ENCODE peak calls at places on chromosomes 3 and 15, in ten cellular contexts. P is GDM1; V is MG63; U is cortex of kidney; M is activated CD8-positive, alpha-beta memory T cell treated with anti-CD3 and anti-CD28 coated beads, Interleukin-2, amount 50 U/mL, for 48 hours; W is left ventricle myocardium superior; G is DMS 273 treated with DMSO at 0.1 percent for 48 hours; O is OCI-LY7; I is Caki2; D is brain microvascular endothelial cell. B is an unnamed sample.

GRCh38 chr15:41727143-41727542 is 47.1 kb upstream of the MAPKBP1 start:
- DNase-seq in M (no peak), I (no peak), V (no peak), P (no peak), G (no peak), W (no peak), U (no peak), O (no peak), D (peak; percentile 37), B (peak; percentile 5)

GRCh38 chr3:42451546-42452230 is 41.3 kb upstream of the LYZL4 start:
- DNase-seq in V (peak; percentile 2), P (no peak), U (no peak), D (no peak), M (no peak), O (no peak), G (no peak), I (no peak), W (peak; percentile 32), B (no peak)

GRCh38 chr3:63656791-63657190 is 4.3 kb downstream of the SNTN start:
- DNase-seq in U (no peak), O (no peak), V (no peak), G (no peak), P (no peak), M (no peak), W (no peak), I (no peak), D (peak; percentile 81), B (peak; percentile 77)

GRCh38 chr3:174439621-174440349 is 419.3 kb upstream of the NAALADL2 start:
- DNase-seq in I (peak; percentile 77), V (peak; percentile 91), P (peak; percentile 6), U (no peak), M (no peak), W (no peak), D (peak; percentile 88), O (no peak), G (peak; percentile 52), B (peak; percentile 99)

GRCh38 chr15:52651868-52652267 is 27.3 kb downstream of the ATOSA start:
- DNase-seq in D (peak; percentile 92), O (no peak), U (no peak), P (no peak), M (no peak), G (peak; percentile 88), I (peak; percentile 74), V (peak; percentile 71), W (peak; percentile 58), B (no peak)

GRCh38 chr3:144018776-144019175 is 47.2 kb downstream of the DIPK2A start:
- DNase-seq in D (peak; percentile 97), G (no peak), W (no peak), U (no peak), P (no peak), I (no peak), V (peak; percentile 42), M (no peak), O (no peak), B (peak; percentile 81)

GRCh38 chr3:105518806-105519418 is 152.2 kb downstream of the ALCAM start:
- DNase-seq in O (peak; percentile 71), W (no peak), D (peak; percentile 39), I (peak; percentile 50), P (peak; percentile 35), V (no peak), M (no peak), G (peak; percentile 43), U (no peak), B (peak; percentile 64)

GRCh38 chr15:66848116-66848515 is 146.1 kb downstream of the SMAD6 start:
- DNase-seq in P (no peak), W (no peak), G (no peak), V (no peak), U (no peak), O (no peak), D (no peak), M (peak; percentile 6), I (no peak), B (no peak)

GRCh38 chr15:94443156-94443555 is 211.8 kb downstream of the MCTP2 start:
- DNase-seq in V (no peak), M (no peak), W (no peak), G (no peak), P (no peak), D (no peak), I (no peak), U (no peak), O (no peak), B (no peak)

GRCh38 chr3:169117264-169117663 is 546.2 kb downstream of the MECOM start:
- DNase-seq in I (no peak), O (no peak), V (no peak), P (no peak), M (no peak), U (no peak), W (no peak), D (no peak), G (no peak), B (no peak)

GRCh38 chr15:43514241-43515057 is 3.0 kb upstream of the MAP1A start:
- DNase-seq in W (peak; percentile 80), G (peak; percentile 35), M (no peak), D (no peak), O (peak; percentile 72), V (no peak), P (peak; percentile 12), I (peak; percentile 14), U (no peak), B (no peak)

GRCh38 chr3:120129041-120129440 is 34.8 kb upstream of the GSK3B start:
- DNase-seq in P (no peak), V (no peak), O (no peak), G (peak; percentile 95), U (no peak), D (no peak), M (no peak), I (no peak), W (no peak), B (no peak)

GRCh38 chr15:79310985-79311900 is at the start of gene TMED3:
- DNase-seq in P (peak; percentile 79), M (peak; percentile 90), D (peak; percentile 77), U (no peak), W (peak; percentile 85), G (peak; percentile 53), I (peak; percentile 66), V (peak; percentile 79), O (peak; percentile 92), B (peak; percentile 82)

GRCh38 chr15:69160976-69161877 is 792 bp downstream of the GLCE start:
- DNase-seq in O (peak; percentile 45), I (peak; percentile 59), W (peak; percentile 67), P (no peak), V (peak; percentile 24), D (no peak), U (no peak), G (no peak), M (peak; percentile 65), B (no peak)

GRCh38 chr3:42169579-42169978 is 78.4 kb downstream of the TRAK1 start:
- DNase-seq in G (no peak), U (no peak), M (no peak), P (no peak), D (no peak), W (no peak), I (no peak), V (no peak), O (no peak), B (no peak)

GRCh38 chr3:87503901-87504498 is 227.6 kb upstream of the POU1F1 start:
- DNase-seq in I (peak; percentile 59), W (no peak), U (no peak), P (peak; percentile 21), D (peak; percentile 74), O (peak; percentile 56), V (peak; percentile 8), G (peak; percentile 1), M (no peak), B (peak; percentile 73)

GRCh38 chr15:62626903-62627302 is 415.6 kb upstream of the TPM1 start:
- DNase-seq in G (no peak), O (no peak), I (peak; percentile 34), U (no peak), M (no peak), D (no peak), P (no peak), V (no peak), W (no peak), B (no peak)

GRCh38 chr3:73964818-73965217 is 340.1 kb upstream of the PDZRN3 start:
- DNase-seq in M (no peak), P (no peak), W (no peak), D (no peak), G (no peak), O (no peak), I (no peak), U (no peak), V (no peak), B (no peak)

GRCh38 chr3:48503406-48504050 is 446 bp downstream of the SHISA5 start:
- DNase-seq in M (no peak), O (no peak), P (no peak), W (peak; percentile 65), V (peak; percentile 69), I (no peak), G (no peak), D (peak; percentile 29), U (no peak), B (peak; percentile 32)

GRCh38 chr15:43903864-43904290 is 77.1 kb downstream of the WDR76 start:
- DNase-seq in M (peak; percentile 81), V (peak; percentile 41), U (no peak), P (peak; percentile 28), I (peak; percentile 54), G (no peak), W (peak; percentile 33), O (peak; percentile 78), D (peak; percentile 52), B (peak; percentile 29)

GRCh38 chr15:82641129-82641798 is 5.9 kb downstream of the CPEB1 start:
- DNase-seq in D (no peak), V (no peak), G (no peak), I (no peak), W (no peak), M (no peak), U (no peak), O (no peak), P (no peak), B (no peak)